ENCODE peak calls at places on chromosome 18, in eight cellular contexts. One of them, this sample, is unnamed.

GRCh38 chr18:9025104-9025838 is 77.2 kb upstream of the NDUFV2 start:
- ATAC-seq in gastrocnemius medialis: no peak
- ATAC-seq in IMR-90: peak; percentile 73
- ATAC-seq in heart left ventricle: no peak
- ATAC-seq in A549: peak; percentile 68
- ATAC-seq in GM12878: no peak
- ATAC-seq in right lobe of liver: no peak
- ATAC-seq in body of pancreas: no peak
- ATAC-seq in this sample: no peak

GRCh38 chr18:3879114-3879835 is 429.3 kb downstream of the TGIF1 start:
- ATAC-seq in gastrocnemius medialis: no peak
- ATAC-seq in IMR-90: no peak
- ATAC-seq in heart left ventricle: no peak
- ATAC-seq in A549: no peak
- ATAC-seq in GM12878: no peak
- ATAC-seq in right lobe of liver: no peak
- ATAC-seq in body of pancreas: no peak
- ATAC-seq in this sample: no peak

GRCh38 chr18:58603365-58604067 is 25.4 kb downstream of the ALPK2 start:
- ATAC-seq in gastrocnemius medialis: no peak
- ATAC-seq in IMR-90: peak; percentile 66
- ATAC-seq in heart left ventricle: peak; percentile 21
- ATAC-seq in A549: no peak
- ATAC-seq in GM12878: no peak
- ATAC-seq in right lobe of liver: no peak
- ATAC-seq in body of pancreas: no peak
- ATAC-seq in this sample: no peak

GRCh38 chr18:21123290-21123926 is 11.8 kb upstream of the ROCK1 start:
- ATAC-seq in gastrocnemius medialis: no peak
- ATAC-seq in IMR-90: no peak
- ATAC-seq in heart left ventricle: no peak
- ATAC-seq in A549: no peak
- ATAC-seq in GM12878: no peak
- ATAC-seq in right lobe of liver: no peak
- ATAC-seq in body of pancreas: no peak
- ATAC-seq in this sample: no peak

GRCh38 chr18:34866310-34866709 is 156.2 kb downstream of the DTNA start:
- ATAC-seq in gastrocnemius medialis: no peak
- ATAC-seq in IMR-90: no peak
- ATAC-seq in heart left ventricle: no peak
- ATAC-seq in A549: no peak
- ATAC-seq in GM12878: peak; percentile 38
- ATAC-seq in right lobe of liver: no peak
- ATAC-seq in body of pancreas: no peak
- ATAC-seq in this sample: no peak

GRCh38 chr18:32902566-32903330 is 129.9 kb upstream of the KLHL14 start:
- ATAC-seq in gastrocnemius medialis: no peak
- ATAC-seq in IMR-90: no peak
- ATAC-seq in heart left ventricle: no peak
- ATAC-seq in A549: no peak
- ATAC-seq in GM12878: no peak
- ATAC-seq in right lobe of liver: no peak
- ATAC-seq in body of pancreas: no peak
- ATAC-seq in this sample: no peak

GRCh38 chr18:75362435-75362834 is 65.1 kb downstream of the SMIM21 start:
- ATAC-seq in gastrocnemius medialis: no peak
- ATAC-seq in IMR-90: no peak
- ATAC-seq in heart left ventricle: no peak
- ATAC-seq in A549: no peak
- ATAC-seq in GM12878: no peak
- ATAC-seq in right lobe of liver: no peak
- ATAC-seq in body of pancreas: no peak
- ATAC-seq in this sample: no peak

GRCh38 chr18:44789704-44790103 is 109.0 kb downstream of the SETBP1 start:
- ATAC-seq in gastrocnemius medialis: no peak
- ATAC-seq in IMR-90: no peak
- ATAC-seq in heart left ventricle: peak; percentile 81
- ATAC-seq in A549: no peak
- ATAC-seq in GM12878: peak; percentile 46
- ATAC-seq in right lobe of liver: peak; percentile 84
- ATAC-seq in body of pancreas: peak; percentile 63
- ATAC-seq in this sample: peak; percentile 44

GRCh38 chr18:56606623-56607022 is 31.8 kb downstream of the TXNL1 start:
- ATAC-seq in gastrocnemius medialis: no peak
- ATAC-seq in IMR-90: no peak
- ATAC-seq in heart left ventricle: no peak
- ATAC-seq in A549: no peak
- ATAC-seq in GM12878: no peak
- ATAC-seq in right lobe of liver: no peak
- ATAC-seq in body of pancreas: no peak
- ATAC-seq in this sample: no peak

GRCh38 chr18:11791131-11791530 is 60.1 kb upstream of the CHMP1B start:
- ATAC-seq in gastrocnemius medialis: no peak
- ATAC-seq in IMR-90: no peak
- ATAC-seq in heart left ventricle: no peak
- ATAC-seq in A549: no peak
- ATAC-seq in GM12878: no peak
- ATAC-seq in right lobe of liver: no peak
- ATAC-seq in body of pancreas: no peak
- ATAC-seq in this sample: no peak

GRCh38 chr18:78418379-78418778 is 561.2 kb upstream of the SALL3 start:
- ATAC-seq in gastrocnemius medialis: no peak
- ATAC-seq in IMR-90: no peak
- ATAC-seq in heart left ventricle: no peak
- ATAC-seq in A549: no peak
- ATAC-seq in GM12878: no peak
- ATAC-seq in right lobe of liver: no peak
- ATAC-seq in body of pancreas: no peak
- ATAC-seq in this sample: no peak

GRCh38 chr18:79948719-79949411 is 2.6 kb downstream of the SLC66A2 start:
- ATAC-seq in gastrocnemius medialis: no peak
- ATAC-seq in IMR-90: no peak
- ATAC-seq in heart left ventricle: no peak
- ATAC-seq in A549: no peak
- ATAC-seq in GM12878: no peak
- ATAC-seq in right lobe of liver: no peak
- ATAC-seq in body of pancreas: no peak
- ATAC-seq in this sample: no peak

GRCh38 chr18:74525741-74526140 is 8.6 kb upstream of the CNDP1 start:
- ATAC-seq in gastrocnemius medialis: no peak
- ATAC-seq in IMR-90: no peak
- ATAC-seq in heart left ventricle: no peak
- ATAC-seq in A549: no peak
- ATAC-seq in GM12878: no peak
- ATAC-seq in right lobe of liver: peak; percentile 56
- ATAC-seq in body of pancreas: no peak
- ATAC-seq in this sample: no peak

DNA sequence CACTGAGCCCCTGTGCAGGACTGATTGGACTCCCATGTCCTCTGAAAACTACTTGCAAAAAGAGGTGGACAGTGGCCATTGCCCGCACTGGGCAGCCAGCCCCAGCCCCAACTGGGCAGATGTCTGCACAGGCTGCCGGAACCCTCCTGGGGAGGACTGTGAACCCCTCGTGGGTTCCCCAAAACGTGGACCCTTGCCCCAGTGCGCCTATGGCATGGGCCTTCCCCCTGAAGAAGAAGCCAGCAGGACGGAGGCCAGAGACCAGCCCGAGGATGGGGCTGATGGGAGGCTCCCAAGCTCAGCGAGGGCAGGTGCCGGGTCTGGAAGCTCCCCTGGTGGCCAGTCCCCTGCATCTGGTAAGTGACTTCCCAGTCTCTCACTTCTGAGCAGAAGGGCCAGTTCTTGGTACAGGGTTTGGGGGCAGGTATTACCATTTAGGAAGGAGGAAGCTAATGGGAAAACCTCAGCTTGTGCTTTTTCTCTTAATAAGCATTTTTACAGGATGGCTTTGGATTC is 44.1 kb downstream of the TNFRSF11A start:
- ATAC-seq in gastrocnemius medialis: no peak
- ATAC-seq in IMR-90: no peak
- ATAC-seq in heart left ventricle: peak; percentile 9
- ATAC-seq in A549: no peak
- ATAC-seq in GM12878: no peak
- ATAC-seq in right lobe of liver: no peak
- ATAC-seq in body of pancreas: no peak
- ATAC-seq in this sample: no peak
- TF ChIP-seq CTCF in gastrocnemius medialis: no peak
- TF ChIP-seq CTCF in IMR-90: no peak
- TF ChIP-seq CTCF in heart left ventricle: no peak
- TF ChIP-seq CTCF in A549: no peak
- TF ChIP-seq CTCF in GM12878: no peak
- TF ChIP-seq CTCF in right lobe of liver: no peak
- TF ChIP-seq CTCF in body of pancreas: no peak
- TF ChIP-seq CTCF in this sample: no peak

GRCh38 chr18:59960272-59960671 is 60.5 kb downstream of the PMAIP1 start:
- ATAC-seq in gastrocnemius medialis: no peak
- ATAC-seq in IMR-90: no peak
- ATAC-seq in heart left ventricle: no peak
- ATAC-seq in A549: no peak
- ATAC-seq in GM12878: peak; percentile 46
- ATAC-seq in right lobe of liver: no peak
- ATAC-seq in body of pancreas: no peak
- ATAC-seq in this sample: no peak

GRCh38 chr18:59959079-59959478 is 59.3 kb downstream of the PMAIP1 start:
- ATAC-seq in gastrocnemius medialis: no peak
- ATAC-seq in IMR-90: no peak
- ATAC-seq in heart left ventricle: no peak
- ATAC-seq in A549: no peak
- ATAC-seq in GM12878: no peak
- ATAC-seq in right lobe of liver: no peak
- ATAC-seq in body of pancreas: no peak
- ATAC-seq in this sample: no peak

GRCh38 chr18:59961086-59961485 is 61.3 kb downstream of the PMAIP1 start:
- ATAC-seq in gastrocnemius medialis: no peak
- ATAC-seq in IMR-90: no peak
- ATAC-seq in heart left ventricle: no peak
- ATAC-seq in A549: no peak
- ATAC-seq in GM12878: peak; percentile 86
- ATAC-seq in right lobe of liver: no peak
- ATAC-seq in body of pancreas: peak; percentile 80
- ATAC-seq in this sample: no peak

GRCh38 chr18:59959606-59960005 is 59.8 kb downstream of the PMAIP1 start:
- ATAC-seq in gastrocnemius medialis: no peak
- ATAC-seq in IMR-90: no peak
- ATAC-seq in heart left ventricle: no peak
- ATAC-seq in A549: no peak
- ATAC-seq in GM12878: peak; percentile 19
- ATAC-seq in right lobe of liver: no peak
- ATAC-seq in body of pancreas: no peak
- ATAC-seq in this sample: no peak

DNA sequence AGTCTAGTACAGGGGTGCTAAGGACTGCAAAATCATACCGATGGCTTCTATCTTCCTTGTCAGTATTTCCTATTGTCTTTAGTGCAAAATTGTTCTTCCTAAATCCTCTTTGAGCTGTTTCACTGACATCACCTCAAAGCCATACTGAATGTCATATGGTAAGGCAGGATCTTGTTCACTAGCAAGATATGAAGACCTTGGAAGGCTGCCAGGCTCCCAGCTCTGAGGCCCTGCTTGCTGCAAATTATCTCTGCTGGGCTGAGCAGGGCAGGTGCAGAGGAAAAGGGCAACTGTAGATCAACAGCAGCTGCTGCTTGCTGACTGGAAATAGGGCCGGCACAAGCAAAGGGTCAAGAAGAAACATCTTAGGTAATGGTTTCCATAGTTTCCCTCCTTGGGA is 58.2 kb downstream of the PMAIP1 start:
- ATAC-seq in gastrocnemius medialis: no peak
- ATAC-seq in IMR-90: peak; percentile 54
- ATAC-seq in heart left ventricle: peak; percentile 67
- ATAC-seq in A549: no peak
- ATAC-seq in GM12878: peak; percentile 43
- ATAC-seq in right lobe of liver: no peak
- ATAC-seq in body of pancreas: no peak
- ATAC-seq in this sample: no peak
- TF ChIP-seq POLR2A in gastrocnemius medialis: no peak
- TF ChIP-seq POLR2A in IMR-90: no peak
- TF ChIP-seq POLR2A in heart left ventricle: no peak
- TF ChIP-seq POLR2A in A549: no peak
- TF ChIP-seq POLR2A in GM12878: no peak
- TF ChIP-seq POLR2A in right lobe of liver: no peak
- TF ChIP-seq POLR2A in body of pancreas: no peak
- TF ChIP-seq POLR2A in this sample: no peak

GRCh38 chr18:50644146-50644545 is 84.3 kb downstream of the MAPK4 start:
- ATAC-seq in gastrocnemius medialis: no peak
- ATAC-seq in IMR-90: no peak
- ATAC-seq in heart left ventricle: no peak
- ATAC-seq in A549: no peak
- ATAC-seq in GM12878: no peak
- ATAC-seq in right lobe of liver: no peak
- ATAC-seq in body of pancreas: no peak
- ATAC-seq in this sample: no peak

GRCh38 chr18:50642439-50642838 is 82.6 kb downstream of the MAPK4 start:
- ATAC-seq in gastrocnemius medialis: no peak
- ATAC-seq in IMR-90: no peak
- ATAC-seq in heart left ventricle: no peak
- ATAC-seq in A549: no peak
- ATAC-seq in GM12878: no peak
- ATAC-seq in right lobe of liver: no peak
- ATAC-seq in body of pancreas: no peak
- ATAC-seq in this sample: no peak

GRCh38 chr18:50647237-50647636 is 87.3 kb downstream of the MAPK4 start:
- ATAC-seq in gastrocnemius medialis: no peak
- ATAC-seq in IMR-90: no peak
- ATAC-seq in heart left ventricle: no peak
- ATAC-seq in A549: no peak
- ATAC-seq in GM12878: no peak
- ATAC-seq in right lobe of liver: no peak
- ATAC-seq in body of pancreas: no peak
- ATAC-seq in this sample: no peak

GRCh38 chr18:50647792-50648191 is 87.9 kb downstream of the MAPK4 start:
- ATAC-seq in gastrocnemius medialis: no peak
- ATAC-seq in IMR-90: no peak
- ATAC-seq in heart left ventricle: no peak
- ATAC-seq in A549: no peak
- ATAC-seq in GM12878: no peak
- ATAC-seq in right lobe of liver: no peak
- ATAC-seq in body of pancreas: no peak
- ATAC-seq in this sample: no peak

GRCh38 chr18:50644807-50645206 is 84.9 kb downstream of the MAPK4 start:
- ATAC-seq in gastrocnemius medialis: no peak
- ATAC-seq in IMR-90: no peak
- ATAC-seq in heart left ventricle: peak; percentile 23
- ATAC-seq in A549: peak; percentile 92
- ATAC-seq in GM12878: peak; percentile 66
- ATAC-seq in right lobe of liver: peak; percentile 78
- ATAC-seq in body of pancreas: no peak
- ATAC-seq in this sample: no peak
- TF ChIP-seq CTCF in gastrocnemius medialis: no peak
- TF ChIP-seq CTCF in IMR-90: no peak
- TF ChIP-seq CTCF in heart left ventricle: no peak
- TF ChIP-seq CTCF in A549: peak; percentile 16
- TF ChIP-seq CTCF in GM12878: peak; percentile 32
- TF ChIP-seq CTCF in right lobe of liver: peak; percentile 45
- TF ChIP-seq CTCF in body of pancreas: peak; percentile 19
- TF ChIP-seq CTCF in this sample: no peak

GRCh38 chr18:48274301-48274700 is 134.9 kb downstream of the ZBTB7C start:
- ATAC-seq in gastrocnemius medialis: no peak
- ATAC-seq in IMR-90: no peak
- ATAC-seq in heart left ventricle: no peak
- ATAC-seq in A549: no peak
- ATAC-seq in GM12878: no peak
- ATAC-seq in right lobe of liver: no peak
- ATAC-seq in body of pancreas: no peak
- ATAC-seq in this sample: no peak

GRCh38 chr18:48278081-48278480 is 131.1 kb downstream of the ZBTB7C start:
- ATAC-seq in gastrocnemius medialis: no peak
- ATAC-seq in IMR-90: no peak
- ATAC-seq in heart left ventricle: no peak
- ATAC-seq in A549: no peak
- ATAC-seq in GM12878: no peak
- ATAC-seq in right lobe of liver: no peak
- ATAC-seq in body of pancreas: no peak
- ATAC-seq in this sample: no peak

GRCh38 chr18:48279312-48279711 is 129.9 kb downstream of the ZBTB7C start:
- ATAC-seq in gastrocnemius medialis: no peak
- ATAC-seq in IMR-90: no peak
- ATAC-seq in heart left ventricle: no peak
- ATAC-seq in A549: no peak
- ATAC-seq in GM12878: no peak
- ATAC-seq in right lobe of liver: no peak
- ATAC-seq in body of pancreas: no peak
- ATAC-seq in this sample: no peak
- TF ChIP-seq POLR2A in gastrocnemius medialis: no peak
- TF ChIP-seq POLR2A in IMR-90: no peak
- TF ChIP-seq POLR2A in heart left ventricle: no peak
- TF ChIP-seq POLR2A in A549: no peak
- TF ChIP-seq POLR2A in GM12878: no peak
- TF ChIP-seq POLR2A in right lobe of liver: no peak
- TF ChIP-seq POLR2A in body of pancreas: no peak
- TF ChIP-seq POLR2A in this sample: no peak